ENCODE peak calls at places on chromosome 13, in six cellular contexts. G, D, U, H, W and I are unnamed samples.

GRCh38 chr13:39047560-39047959 is 9.3 kb downstream of the NHLRC3 start:
- DNase-seq in G (no peak), D (no peak), U (no peak), H (peak), W (no peak), I (peak)

GRCh38 chr13:47220453-47221150 is 323.7 kb upstream of the HTR2A start:
- DNase-seq in G (peak), D (peak), U (no peak), H (no peak), W (no peak), I (peak)

GRCh38 chr13:90640976-90641375 is 706.5 kb upstream of the MIR17HG start:
- DNase-seq in G (no peak), D (peak), U (no peak), H (no peak), W (no peak), I (no peak)

GRCh38 chr13:67128148-67128547 is 102.0 kb downstream of the PCDH9 start:
- DNase-seq in G (no peak), D (no peak), U (no peak), H (no peak), W (no peak), I (no peak)

GRCh38 chr13:42174344-42175162 is 97.4 kb upstream of the AKAP11 start:
- DNase-seq in G (peak), D (peak), U (no peak), H (no peak), W (no peak), I (no peak)

GRCh38 chr13:54357284-54357933 is 1328.8 kb downstream of the OLFM4 start:
- DNase-seq in G (no peak), D (no peak), U (no peak), H (no peak), W (no peak), I (peak)

GRCh38 chr13:26978081-26978860 is 193.3 kb downstream of the USP12 start:
- DNase-seq in G (no peak), D (no peak), U (no peak), H (peak), W (no peak), I (peak)

GRCh38 chr13:67023088-67023893 is 206.8 kb downstream of the PCDH9 start:
- DNase-seq in G (peak), D (peak), U (peak), H (no peak), W (no peak), I (peak)

GRCh38 chr13:20492641-20493040 is 33.0 kb downstream of the CRYL1 start:
- DNase-seq in G (peak), D (peak), U (no peak), H (no peak), W (peak), I (peak)

GRCh38 chr13:113349491-113349890 is 14.4 kb downstream of the GRTP1 start:
- DNase-seq in G (no peak), D (no peak), U (no peak), H (no peak), W (no peak), I (peak)

GRCh38 chr13:105979586-105979985 is 555.9 kb downstream of the EFNB2 start:
- DNase-seq in G (no peak), D (peak), U (peak), H (no peak), W (no peak), I (no peak)

GRCh38 chr13:101640797-101641400 is 188.4 kb downstream of the ITGBL1 start:
- DNase-seq in G (peak), D (peak), U (no peak), H (no peak), W (peak), I (no peak)

GRCh38 chr13:32586022-32586900 is at the start of gene PDS5B:
- DNase-seq in G (peak), D (peak), U (peak), H (peak), W (peak), I (peak)
- H4K8ac ChIP-seq in G (peak), D (peak), U (no peak), H (peak), W (peak), I (no peak)

DNA sequence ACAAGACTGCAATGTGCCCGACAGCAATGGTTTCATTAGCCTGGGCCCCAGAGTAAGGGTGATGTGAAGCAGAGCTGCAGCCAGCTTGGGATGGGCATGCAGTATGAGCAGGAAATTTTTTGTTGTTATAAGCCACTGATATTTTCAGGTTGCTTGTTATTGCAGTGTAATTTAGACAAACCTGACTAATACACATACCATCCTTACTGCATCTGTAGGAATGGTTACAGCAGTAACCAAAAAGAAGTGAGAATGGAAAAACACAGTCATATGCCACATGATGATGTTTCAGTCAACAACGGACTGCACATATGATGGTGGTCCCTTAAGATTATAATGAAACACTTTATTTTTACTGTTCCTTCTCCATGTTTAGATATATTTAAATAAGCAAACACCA is 8.6 kb upstream of the POMP start:
- DNase-seq in G (peak), D (peak), U (no peak), H (no peak), W (no peak), I (no peak)
- H4K91ac ChIP-seq in G (no peak), D (no peak), U (no peak), H (no peak), W (no peak), I (no peak)

GRCh38 chr13:50589139-50589538 is 254.4 kb downstream of the DLEU7 start:
- DNase-seq in G (peak), D (peak), U (no peak), H (no peak), W (no peak), I (no peak)
- H4K8ac ChIP-seq in G (no peak), D (no peak), U (no peak), H (no peak), W (no peak), I (no peak)

GRCh38 chr13:79081942-79082341 is 324.1 kb downstream of the RBM26 start:
- DNase-seq in G (no peak), D (no peak), U (no peak), H (no peak), W (no peak), I (no peak)

GRCh38 chr13:79090552-79091159 is 315.4 kb downstream of the RBM26 start:
- DNase-seq in G (no peak), D (no peak), U (no peak), H (no peak), W (no peak), I (no peak)

GRCh38 chr13:79079351-79079839 is 326.7 kb downstream of the RBM26 start:
- DNase-seq in G (no peak), D (no peak), U (no peak), H (no peak), W (peak), I (no peak)

DNA sequence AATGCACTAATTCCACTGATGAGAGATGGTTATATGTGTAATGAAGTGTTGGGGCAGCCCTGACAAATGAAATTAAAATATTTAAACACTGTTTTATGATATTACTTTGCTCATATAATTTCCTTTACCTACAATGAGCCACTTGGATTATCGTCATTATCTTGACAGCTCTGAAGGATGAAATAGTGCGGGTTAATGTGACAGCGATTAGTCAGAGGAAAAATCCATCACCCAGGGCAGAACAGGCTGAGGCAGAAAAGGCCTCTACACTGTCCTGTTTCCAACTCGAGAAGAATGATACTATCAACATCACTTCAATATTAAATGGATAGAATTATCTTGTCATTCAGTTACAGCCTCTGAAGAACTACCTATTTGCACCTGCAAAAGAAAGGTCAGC is 321.0 kb downstream of the RBM26 start:
- DNase-seq in G (no peak), D (no peak), U (no peak), H (no peak), W (no peak), I (no peak)
- H4K91ac ChIP-seq in G (no peak), D (no peak), U (no peak), H (no peak), W (no peak), I (no peak)